ENCODE peak calls at places on chromosomes 1 and 21, in five cellular contexts. X is GM12865, M is upper lobe of left lung, Z is neural progenitor cell, V is kidney epithelial cell. R is an unnamed sample.

GRCh38 chr1:27106561-27107323 is 48.2 kb downstream of the SLC9A1 start:
- DNase-seq in Z (no peak), V (no peak), X (peak), M (no peak), R (peak)

GRCh38 chr1:67261646-67262045 is 46.0 kb upstream of the IL12RB2 start:
- DNase-seq in Z (peak), V (no peak), M (no peak), X (no peak), R (no peak)

GRCh38 chr1:77541162-77541545 is 141.3 kb downstream of the ZZZ3 start:
- DNase-seq in X (peak), Z (no peak), M (no peak), V (no peak), R (no peak)

GRCh38 chr1:229059671-229060079 is 211.2 kb upstream of the RAB4A start:
- DNase-seq in X (no peak), M (peak), V (no peak), Z (no peak), R (no peak)

GRCh38 chr1:176691251-176692228 is 228.6 kb downstream of the PAPPA2 start:
- DNase-seq in V (peak), X (peak), Z (peak), M (peak), R (no peak)

GRCh38 chr1:81559662-81560350 is 240.9 kb upstream of the ADGRL2 start:
- DNase-seq in M (no peak), X (no peak), Z (no peak), V (no peak), R (no peak)

GRCh38 chr1:162069334-162070093 is at the start of gene NOS1AP:
- DNase-seq in Z (peak), V (no peak), X (peak), M (peak), R (peak)

GRCh38 chr1:184563308-184563707 is 176.5 kb downstream of the C1orf21 start:
- DNase-seq in Z (no peak), V (no peak), M (no peak), X (peak), R (no peak)

GRCh38 chr1:194658090-194658439 is 1471.7 kb upstream of the B3GALT2 start:
- DNase-seq in X (peak), V (peak), M (no peak), Z (no peak), R (no peak)

GRCh38 chr1:170168263-170168662 is 22.5 kb downstream of the NTMT2 start:
- DNase-seq in M (no peak), V (peak), Z (no peak), X (no peak), R (no peak)

GRCh38 chr21:17821121-17821520 is 2.0 kb upstream of the C21orf91 start:
- DNase-seq in X (no peak), Z (no peak), M (no peak), V (no peak), R (no peak)

GRCh38 chr1:214475746-214476145 is 75.7 kb downstream of the PTPN14 start:
- DNase-seq in V (no peak), Z (no peak), X (no peak), M (no peak), R (no peak)

GRCh38 chr1:27562483-27563406 is 41.2 kb downstream of the AHDC1 start:
- DNase-seq in Z (no peak), V (no peak), M (no peak), X (peak), R (no peak)

GRCh38 chr1:246367046-246367445 is 140.0 kb downstream of the SMYD3 start:
- DNase-seq in M (no peak), X (no peak), V (no peak), Z (no peak), R (no peak)

GRCh38 chr21:35512321-35512720 is 463.2 kb upstream of the RUNX1 start:
- DNase-seq in Z (no peak), M (no peak), X (no peak), V (no peak), R (no peak)

GRCh38 chr1:224700915-224701531 is 84.9 kb downstream of the CNIH3 start:
- DNase-seq in V (no peak), X (peak), M (no peak), Z (peak), R (no peak)

GRCh38 chr1:224727851-224728250 is 111.7 kb downstream of the CNIH3 start:
- DNase-seq in Z (no peak), M (no peak), V (no peak), X (no peak), R (no peak)

GRCh38 chr1:208149776-208150514 is 94.2 kb downstream of the PLXNA2 start:
- DNase-seq in X (no peak), Z (peak), V (no peak), M (no peak), R (no peak)

GRCh38 chr1:32501865-32502264 is 37.0 kb downstream of the ZBTB8B start:
- DNase-seq in V (no peak), Z (no peak), M (peak), X (no peak), R (no peak)

GRCh38 chr1:227904541-227905335 is 43.0 kb downstream of the WNT9A start:
- DNase-seq in X (no peak), V (no peak), M (no peak), Z (no peak), R (no peak)

GRCh38 chr1:21329209-21329844 is 39.1 kb upstream of the ECE1 start:
- DNase-seq in X (no peak), M (no peak), V (peak), Z (no peak), R (no peak)

GRCh38 chr1:185696419-185697150 is 37.6 kb upstream of the HMCN1 start:
- DNase-seq in X (no peak), Z (no peak), V (no peak), M (peak), R (no peak)

GRCh38 chr1:202187697-202188407 is 5.7 kb upstream of the LGR6 start:
- DNase-seq in Z (no peak), V (no peak), X (no peak), M (no peak), R (no peak)

GRCh38 chr1:75600781-75601180 is 10.1 kb downstream of the SLC44A5 start:
- DNase-seq in M (no peak), V (no peak), Z (no peak), X (no peak), R (no peak)

GRCh38 chr1:178530037-178530402 is 17.1 kb downstream of the TEX35 start:
- DNase-seq in X (no peak), V (peak), M (no peak), Z (no peak), R (no peak)

GRCh38 chr1:226816585-226816984 is 53.8 kb upstream of the PSEN2 start:
- DNase-seq in X (no peak), V (peak), M (no peak), Z (no peak), R (no peak)

GRCh38 chr1:227782226-227782625 is 33.2 kb upstream of the PRSS38 start:
- DNase-seq in V (no peak), X (no peak), M (no peak), Z (no peak), R (no peak)

GRCh38 chr1:110726755-110727154 is 52.0 kb upstream of the KCNA3 start:
- DNase-seq in M (no peak), V (no peak), X (peak), Z (no peak), R (no peak)

GRCh38 chr1:228341450-228341813 is 65.2 kb downstream of the TRIM11 start:
- DNase-seq in Z (no peak), V (no peak), M (no peak), X (no peak), R (no peak)

GRCh38 chr1:10613340-10613739 is 138.6 kb downstream of the PEX14 start:
- DNase-seq in X (no peak), V (no peak), Z (no peak), M (no peak), R (no peak)

GRCh38 chr1:11499825-11500331 is 20.9 kb downstream of the DISP3 start:
- DNase-seq in M (no peak), V (no peak), Z (peak), X (no peak), R (no peak)

GRCh38 chr1:102615896-102616295 is 492.4 kb downstream of the COL11A1 start:
- DNase-seq in Z (no peak), V (no peak), X (no peak), M (no peak), R (no peak)

GRCh38 chr1:110634455-110635281 is 28.5 kb upstream of the KCNA2 start:
- DNase-seq in M (peak), X (peak), V (no peak), Z (no peak), R (peak)

GRCh38 chr1:6103111-6103853 is 57.6 kb downstream of the KCNAB2 start:
- DNase-seq in Z (no peak), V (no peak), X (no peak), M (no peak), R (no peak)

GRCh38 chr1:29368936-29369932 is 132.9 kb downstream of the PTPRU start:
- DNase-seq in X (no peak), M (no peak), Z (no peak), V (no peak), R (no peak)

GRCh38 chr1:40653851-40654537 is 11.5 kb downstream of the RIMS3 start:
- DNase-seq in X (no peak), Z (peak), V (no peak), M (no peak), R (no peak)

GRCh38 chr1:43531453-43531905 is 796 bp downstream of the PTPRF start:
- DNase-seq in Z (peak), V (no peak), M (peak), X (no peak), R (no peak)
- TF ChIP-seq CTCF in Z (no peak), V (no peak), M (no peak), X (no peak), R (no peak)

GRCh38 chr1:24992124-24992760 is 62.2 kb upstream of the RUNX3 start:
- DNase-seq in X (no peak), M (no peak), Z (no peak), V (no peak), R (no peak)

GRCh38 chr1:24990796-24991195 is 60.7 kb upstream of the RUNX3 start:
- DNase-seq in X (no peak), M (no peak), V (no peak), Z (no peak), R (no peak)

GRCh38 chr1:24990136-24990535 is 60.1 kb upstream of the RUNX3 start:
- DNase-seq in X (no peak), Z (no peak), M (no peak), V (no peak), R (no peak)

GRCh38 chr1:24992761-24993211 is 62.7 kb upstream of the RUNX3 start:
- DNase-seq in Z (no peak), V (no peak), X (no peak), M (no peak), R (no peak)

GRCh38 chr1:24991242-24992037 is 61.4 kb upstream of the RUNX3 start:
- DNase-seq in V (no peak), M (no peak), X (peak), Z (no peak), R (no peak)
- TF ChIP-seq CTCF in V (no peak), M (no peak), X (no peak), Z (peak), R (no peak)

DNA sequence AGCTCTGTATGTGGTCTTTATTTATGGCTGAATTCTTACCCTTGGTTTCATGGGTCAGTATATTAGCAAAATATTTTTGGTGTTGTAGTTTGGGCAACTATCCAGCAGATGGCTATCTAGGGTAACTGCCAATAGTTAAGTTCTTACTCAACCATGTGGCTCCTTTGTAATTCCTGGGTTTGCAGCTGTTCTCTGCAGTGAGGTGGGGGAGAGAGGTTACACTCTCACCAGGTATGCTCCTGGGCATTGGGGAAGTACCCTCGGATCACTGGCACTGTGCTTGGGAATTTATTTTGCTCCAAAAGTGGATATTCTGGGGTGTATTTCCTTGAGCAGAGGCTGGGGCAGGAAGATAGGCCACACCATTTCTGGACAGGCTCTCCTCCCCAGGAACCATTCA is 436.7 kb upstream of the TMPRSS15 start:
- DNase-seq in X (peak), Z (peak), V (no peak), M (no peak), R (no peak)
- TF ChIP-seq CTCF in X (peak), Z (peak), V (peak), M (no peak), R (no peak)

GRCh38 chr21:25350056-25350455 is 257.2 kb downstream of the MRPL39 start:
- DNase-seq in M (no peak), X (peak), Z (peak), V (no peak), R (no peak)
- TF ChIP-seq CTCF in M (no peak), X (peak), Z (peak), V (peak), R (no peak)

GRCh38 chr1:37403166-37403565 is 71.2 kb upstream of the ZC3H12A start:
- DNase-seq in X (no peak), Z (no peak), M (no peak), V (no peak), R (no peak)
- TF ChIP-seq CTCF in X (no peak), Z (peak), M (no peak), V (no peak), R (no peak)

R was measured in activated B cell treated with CpG ODN at 0.5 μM for 24 hours.